ENCODE peak calls at places on chromosomes 16 and 17, in eight cellular contexts. K is left lung; L is progenitor cell of endocrine pancreas; S is GM12891; O is transverse colon; I is stimulated activated CD8-positive, alpha-beta memory T cell treated with anti-CD3 and anti-CD28 coated beads, Interleukin-7, amount 100 ng/mL, for 1 hour; N is neural progenitor cell; T is mesenchymal stem cell. H is an unnamed sample.

GRCh38 chr17:1490643-1491405 is 1.7 kb downstream of the MYO1C start:
- DNase-seq in I (no peak), L (no peak), N (peak; percentile 84), T (peak; percentile 65), S (peak; percentile 93), K (peak; percentile 96), O (peak; percentile 84), H (peak; percentile 95)

GRCh38 chr17:45438931-45439610 is 6.4 kb upstream of the ARHGAP27 start:
- DNase-seq in L (no peak), K (peak; percentile 60), S (no peak), O (peak; percentile 48), T (no peak), N (no peak), I (no peak), H (no peak)

GRCh38 chr17:11803635-11804034 is 193.6 kb downstream of the ZNF18 start:
- DNase-seq in K (no peak), S (no peak), O (no peak), L (no peak), T (no peak), I (no peak), N (peak; percentile 41), H (no peak)

GRCh38 chr16:84308120-84308519 is 13.4 kb downstream of the WFDC1 start:
- DNase-seq in S (peak; percentile 35), I (no peak), O (peak; percentile 66), L (peak; percentile 20), N (peak; percentile 88), T (peak; percentile 51), K (no peak), H (peak; percentile 44)

GRCh38 chr16:82782715-82783251 is 156.0 kb downstream of the CDH13 start:
- DNase-seq in I (no peak), L (no peak), T (no peak), K (no peak), N (peak; percentile 62), O (peak; percentile 78), S (no peak), H (no peak)

GRCh38 chr16:17835118-17835949 is 364.6 kb upstream of the XYLT1 start:
- DNase-seq in I (no peak), S (no peak), T (no peak), N (no peak), O (no peak), K (no peak), L (no peak), H (no peak)

GRCh38 chr16:46748775-46749705 is 896 bp upstream of the MYLK3 start:
- DNase-seq in I (no peak), K (no peak), T (peak; percentile 31), N (no peak), S (no peak), L (no peak), O (no peak), H (peak; percentile 51)

GRCh38 chr17:29590261-29590978 is 972 bp upstream of the GIT1 start:
- DNase-seq in I (no peak), K (no peak), N (no peak), L (no peak), O (peak; percentile 18), T (peak; percentile 68), S (no peak), H (no peak)

GRCh38 chr17:77211681-77212080 is 70.9 kb downstream of the SEC14L1 start:
- DNase-seq in O (no peak), K (no peak), N (no peak), T (no peak), L (no peak), S (no peak), I (no peak), H (no peak)

GRCh38 chr17:46968224-46968834 is 10.7 kb downstream of the RPRML start:
- DNase-seq in L (no peak), K (no peak), T (no peak), S (no peak), N (no peak), I (no peak), O (no peak), H (no peak)

GRCh38 chr17:54900457-54901229 is at the start of gene TOM1L1:
- DNase-seq in S (peak; percentile 44), N (peak; percentile 93), O (peak; percentile 89), I (no peak), K (peak; percentile 93), T (peak; percentile 79), L (peak; percentile 79), H (peak; percentile 40)

GRCh38 chr16:1464196-1464893 is 10.5 kb downstream of the CLCN7 start:
- DNase-seq in T (no peak), S (no peak), O (no peak), L (no peak), N (no peak), I (no peak), K (peak; percentile 69), H (no peak)

GRCh38 chr17:52390422-52390821 is 231.9 kb upstream of the CA10 start:
- DNase-seq in N (no peak), O (no peak), T (no peak), S (no peak), L (no peak), I (no peak), K (no peak), H (no peak)

GRCh38 chr17:45920083-45920482 is 25.7 kb downstream of the MAPT start:
- DNase-seq in N (no peak), S (no peak), K (no peak), I (no peak), L (no peak), O (no peak), T (no peak), H (no peak)

GRCh38 chr17:41965694-41966375 is 760 bp upstream of the CNP start:
- DNase-seq in K (peak; percentile 81), I (no peak), T (peak; percentile 68), L (peak; percentile 49), N (peak; percentile 79), O (peak; percentile 88), S (no peak), H (peak; percentile 84)

GRCh38 chr17:10292057-10292931 is 80.5 kb downstream of the MYH13 start:
- DNase-seq in T (peak; percentile 38), K (no peak), O (peak; percentile 11), L (no peak), I (no peak), S (no peak), N (no peak), H (peak; percentile 59)

GRCh38 chr17:35903451-35903850 is 23.3 kb upstream of the CCL5 start:
- DNase-seq in I (no peak), N (no peak), K (no peak), S (no peak), L (no peak), T (no peak), O (no peak), H (no peak)

H was measured in GM13977.